ENCODE peak calls at places on chromosomes 16 and 17, in seven cellular contexts. X is lower leg skin, K is uterus, G is left lung, D is heart left ventricle, U is psoas muscle, R is ovary. H is an unnamed sample.

GRCh38 chr16:70725912-70726828 is 40.3 kb upstream of the MTSS2 start:
- DNase-seq in G (no peak), R (no peak), D (peak; percentile 69), U (peak; percentile 78), X (no peak), K (peak; percentile 80), H (no peak)

GRCh38 chr17:46192484-46193245 is 564 bp downstream of the KANSL1 start:
- DNase-seq in X (peak; percentile 92), K (peak; percentile 75), R (peak; percentile 82), D (peak; percentile 81), U (peak; percentile 89), G (peak; percentile 85), H (peak; percentile 73)

GRCh38 chr16:1012135-1012534 is 30.6 kb downstream of the SOX8 start:
- DNase-seq in U (no peak), K (no peak), D (no peak), X (no peak), R (no peak), G (no peak), H (no peak)

GRCh38 chr17:73798111-73798748 is 154.0 kb upstream of the SDK2 start:
- DNase-seq in R (no peak), U (no peak), G (no peak), X (no peak), K (no peak), D (no peak), H (peak; percentile 94)

GRCh38 chr17:48544356-48545021 is 420 bp downstream of the HOXB2 start:
- DNase-seq in U (peak; percentile 91), G (peak; percentile 84), D (peak; percentile 80), X (peak; percentile 95), R (no peak), K (peak; percentile 95), H (no peak)

GRCh38 chr17:42673885-42674754 is 2.7 kb downstream of the PLEKHH3 start:
- DNase-seq in G (no peak), X (peak; percentile 92), U (peak; percentile 90), R (peak; percentile 89), D (peak; percentile 87), K (peak; percentile 87), H (peak; percentile 85)

GRCh38 chr17:59616253-59616920 is 3.3 kb upstream of the CLTC start:
- DNase-seq in K (no peak), U (no peak), D (no peak), X (no peak), G (no peak), R (no peak), H (peak; percentile 26)

GRCh38 chr16:76970087-76970744 is 220.8 kb upstream of the MON1B start:
- DNase-seq in U (no peak), D (no peak), R (no peak), G (no peak), K (no peak), X (no peak), H (peak; percentile 4)

GRCh38 chr17:40346061-40346767 is 18.3 kb downstream of the GJD3 start:
- DNase-seq in G (no peak), R (no peak), U (no peak), K (no peak), X (no peak), D (peak; percentile 44), H (no peak)

GRCh38 chr17:19938736-19939135 is 38.9 kb downstream of the AKAP10 start:
- DNase-seq in R (no peak), D (no peak), G (no peak), X (no peak), U (no peak), K (no peak), H (no peak)

GRCh38 chr16:12393208-12393607 is 410.5 kb downstream of the CPPED1 start:
- DNase-seq in X (no peak), D (no peak), R (no peak), K (no peak), G (no peak), U (no peak), H (no peak)

GRCh38 chr17:37048806-37049205 is 100.1 kb downstream of the AATF start:
- DNase-seq in U (no peak), K (no peak), G (no peak), X (no peak), D (no peak), R (no peak), H (no peak)

GRCh38 chr17:8362651-8363332 is 13.7 kb downstream of the KRABD2 start:
- DNase-seq in D (no peak), U (no peak), R (no peak), G (no peak), X (no peak), K (no peak), H (peak; percentile 43)

GRCh38 chr17:40522250-40522960 is 21.0 kb upstream of the TNS4 start:
- DNase-seq in R (no peak), K (peak; percentile 15), G (no peak), U (no peak), X (peak; percentile 75), D (no peak), H (peak; percentile 63)

GRCh38 chr17:41178341-41178740 is 320 bp upstream of the KRTAP4-2 start:
- DNase-seq in K (no peak), D (no peak), R (no peak), U (no peak), G (no peak), X (no peak), H (no peak)

GRCh38 chr16:17921357-17921978 is 415.1 kb downstream of the NPIPA8 start:
- DNase-seq in U (no peak), K (no peak), R (no peak), X (no peak), G (no peak), D (no peak), H (no peak)

GRCh38 chr17:82590216-82590615 is 58.0 kb downstream of the WDR45B start:
- DNase-seq in U (no peak), G (no peak), D (no peak), K (no peak), X (no peak), R (no peak), H (no peak)

GRCh38 chr16:69166221-69166833 is 20.6 kb upstream of the SNTB2 start:
- DNase-seq in X (peak; percentile 61), R (no peak), U (no peak), G (no peak), D (no peak), K (no peak), H (peak; percentile 28)

GRCh38 chr16:30893082-30893743 is 664 bp downstream of the BCL7C start:
- DNase-seq in U (no peak), K (peak; percentile 46), X (no peak), D (no peak), R (peak; percentile 69), G (peak; percentile 76), H (no peak)

GRCh38 chr17:73840829-73841228 is 196.6 kb upstream of the SDK2 start:
- DNase-seq in U (peak; percentile 7), R (no peak), X (no peak), K (no peak), D (no peak), G (no peak), H (no peak)

GRCh38 chr16:86609661-86610060 is 31.3 kb downstream of the FOXL1 start:
- DNase-seq in D (no peak), U (no peak), G (no peak), R (no peak), K (no peak), X (peak; percentile 77), H (no peak)
- H3K4me3 ChIP-seq in D (no peak overlapping the region), U (no peak overlapping the region), G (no peak overlapping the region), R (no peak overlapping the region), K (no peak overlapping the region), X (no peak overlapping the region), H (no peak overlapping the region)

GRCh38 chr17:77365584-77366186 is 224.9 kb downstream of the SEC14L1 start:
- DNase-seq in R (peak; percentile 58), K (peak; percentile 70), G (no peak), X (no peak), U (peak; percentile 94), D (peak; percentile 65), H (peak; percentile 80)

GRCh38 chr17:77366206-77366557 is 225.4 kb downstream of the SEC14L1 start:
- DNase-seq in K (no peak), R (no peak), X (no peak), G (no peak), U (no peak), D (no peak), H (peak; percentile 41)

GRCh38 chr17:77363821-77364361 is 223.1 kb downstream of the SEC14L1 start:
- DNase-seq in R (peak; percentile 83), K (peak; percentile 75), U (peak; percentile 69), D (peak; percentile 45), G (no peak), X (no peak), H (no peak)

GRCh38 chr17:77364381-77364911 is 223.7 kb downstream of the SEC14L1 start:
- DNase-seq in R (peak; percentile 41), U (peak; percentile 43), G (no peak), X (no peak), K (no peak), D (no peak), H (no peak)

DNA sequence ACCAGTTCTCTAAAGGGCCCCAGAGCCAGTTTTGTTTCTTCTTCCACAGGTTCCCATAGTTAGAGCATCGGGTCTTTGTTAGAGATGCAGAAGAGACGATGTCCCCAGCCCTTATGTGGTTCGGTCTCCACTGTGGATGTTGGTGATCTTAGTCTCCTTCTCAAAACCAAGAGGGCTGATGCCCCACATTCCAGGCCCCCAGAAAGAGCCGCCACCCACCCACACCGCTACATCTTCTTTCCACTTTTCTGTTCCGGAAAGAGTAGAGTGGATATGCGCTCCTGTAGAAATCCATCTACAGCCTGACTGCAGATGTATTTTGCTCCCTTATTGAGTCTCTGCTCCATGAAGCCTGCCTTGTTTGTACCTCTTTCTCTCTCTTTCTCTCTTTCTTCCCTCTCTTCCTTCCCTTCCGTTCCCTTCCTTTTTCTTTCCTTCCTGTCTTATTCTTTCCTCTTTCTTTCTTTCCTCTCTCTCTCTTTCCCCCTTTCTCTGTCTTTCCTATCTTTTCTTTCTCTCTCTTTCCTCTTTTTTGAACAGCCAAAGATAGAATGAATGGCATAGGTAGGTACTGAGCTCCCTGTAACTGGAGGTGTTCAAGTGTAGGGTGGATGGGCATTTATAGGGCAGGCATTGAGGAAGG is 224.3 kb downstream of the SEC14L1 start:
- DNase-seq in X (no peak), G (no peak), U (no peak), D (no peak), K (no peak), R (peak; percentile 21), H (no peak)
- TF ChIP-seq CTCF in X (no peak), G (no peak), U (no peak), D (no peak), K (no peak), R (no peak), H (no peak)

GRCh38 chr17:77455878-77456234 is 315.1 kb downstream of the SEC14L1 start:
- DNase-seq in K (no peak), D (no peak), X (no peak), U (no peak), G (peak; percentile 45), R (no peak), H (no peak)
- H3K4me3 ChIP-seq in K (no peak overlapping the region), D (no peak overlapping the region), X (no peak overlapping the region), U (no peak overlapping the region), G (no peak overlapping the region), R (no peak overlapping the region), H (no peak overlapping the region)

DNA sequence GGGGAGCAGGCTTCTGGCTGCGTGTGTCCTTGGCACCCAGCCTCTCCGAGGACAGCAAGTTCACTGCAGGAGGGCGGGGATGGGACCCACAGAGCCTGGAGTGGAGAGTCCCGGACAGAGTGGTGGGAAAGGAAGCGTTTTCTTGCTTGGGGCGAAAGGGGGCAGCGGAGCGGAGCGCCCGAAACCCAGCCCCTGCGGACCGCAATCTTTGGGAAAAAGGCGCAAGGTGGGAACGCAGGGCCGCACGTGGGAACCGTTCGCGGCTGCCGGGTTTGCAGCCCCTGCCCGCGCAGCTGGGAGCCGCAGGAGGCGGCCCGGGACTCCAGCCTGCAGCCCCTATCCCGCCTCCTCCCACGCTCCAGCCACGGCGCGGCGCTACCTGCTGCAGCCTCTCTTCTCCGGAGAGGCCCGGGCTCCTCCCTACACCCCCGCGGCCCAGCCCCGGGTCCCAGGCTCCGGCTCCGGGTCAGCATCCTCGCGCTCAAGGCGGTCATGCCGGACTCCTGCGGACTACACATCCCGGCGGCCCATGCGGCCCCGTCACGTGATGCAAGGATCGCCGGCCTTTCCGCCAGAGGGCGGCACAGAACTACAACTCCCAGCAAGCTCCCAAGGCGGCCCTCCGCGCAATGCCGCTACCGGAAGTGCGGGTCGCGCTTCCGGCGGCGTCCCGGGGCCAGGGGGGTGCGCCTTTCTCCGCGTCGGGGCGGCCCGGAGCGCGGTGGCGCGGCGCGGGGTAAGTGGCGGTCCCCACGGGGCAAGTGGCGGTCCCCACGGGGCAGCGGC is at the start of the genes NTHL1 and TSC2:
- DNase-seq in R (peak; percentile 96), K (peak; percentile 96), U (peak; percentile 98), G (peak; percentile 100), D (peak; percentile 97), X (peak; percentile 99), H (peak; percentile 97)
- TF ChIP-seq CTCF in R (peak; percentile 72), K (peak; percentile 31), U (peak; percentile 41), G (no peak), D (peak; percentile 43), X (no peak), H (peak; percentile 51)

H was measured in choroid plexus epithelial cell.